ENCODE peak calls at places on chromosomes 12 and 14, in six cellular contexts. R is T-helper 2 cell, Y is RPMI7951, E is NCI-H2171 treated with DMSO at 0.1 percent for 48 hours, I is AG08395, F is IMR-90. L is an unnamed sample.

GRCh38 chr12:107231269-107231668 is 137.9 kb upstream of the CRY1 start:
- DNase-seq in R (no peak), Y (peak; percentile 31), E (no peak), I (no peak), F (no peak), L (no peak)

GRCh38 chr14:34040765-34041164 is 89.9 kb upstream of the EGLN3 start:
- DNase-seq in R (no peak), Y (no peak), E (no peak), I (no peak), F (no peak), L (no peak)

GRCh38 chr12:69929125-69929524 is 104.1 kb downstream of the MYRFL start:
- DNase-seq in R (no peak), Y (no peak), E (no peak), I (no peak), F (no peak), L (no peak)

GRCh38 chr12:12467701-12468218 is 94.9 kb downstream of the DUSP16 start:
- DNase-seq in R (no peak), Y (peak; percentile 29), E (no peak), I (no peak), F (peak; percentile 11), L (peak; percentile 66)

GRCh38 chr12:18578191-18578590 is 159.6 kb downstream of the PLCZ1 start:
- DNase-seq in R (no peak), Y (no peak), E (no peak), I (peak; percentile 15), F (peak; percentile 59), L (no peak)

GRCh38 chr14:92649934-92650545 is 98.4 kb downstream of the LGMN start:
- DNase-seq in R (no peak), Y (peak; percentile 82), E (no peak), I (peak; percentile 82), F (peak; percentile 92), L (peak; percentile 76)

GRCh38 chr12:13537623-13538022 is 341.1 kb downstream of the EMP1 start:
- DNase-seq in R (no peak), Y (no peak), E (no peak), I (no peak), F (no peak), L (no peak)

GRCh38 chr14:74302160-74302628 is 540 bp downstream of the ABCD4 start:
- DNase-seq in R (no peak), Y (peak; percentile 56), E (peak; percentile 58), I (peak; percentile 72), F (peak; percentile 56), L (peak; percentile 61)

GRCh38 chr12:51904951-51905471 is 2.3 kb upstream of the ACVRL1 start:
- DNase-seq in R (no peak), Y (no peak), E (peak; percentile 49), I (peak; percentile 78), F (peak; percentile 69), L (no peak)